ENCODE peak calls at places on chromosomes 1 and 21, in five cellular contexts. A is NK-92 treated with Interleukin-12 subunit alpha and Interleukin-12 subunit beta, amount 100 ng/mL, for 24 hours; J is NCI-H1436; N is erythroblast; T is foreskin fibroblast. V is an unnamed sample.

GRCh38 chr1:210144736-210145135 is 87.9 kb upstream of the SERTAD4 start:
- DNase-seq in A (no peak), J (no peak), N (no peak), T (peak), V (no peak)

GRCh38 chr21:37398697-37399096 is 32.1 kb downstream of the DYRK1A start:
- DNase-seq in A (no peak), J (no peak), N (no peak), T (no peak), V (no peak)

GRCh38 chr1:201266774-201267173 is 16.5 kb upstream of the PKP1 start:
- DNase-seq in A (no peak), J (no peak), N (no peak), T (peak), V (peak)

GRCh38 chr1:60133848-60134247 is 60.3 kb upstream of the C1orf87 start:
- DNase-seq in A (no peak), J (no peak), N (no peak), T (peak), V (peak)

GRCh38 chr1:244614113-244614836 is 38.7 kb upstream of the DESI2 start:
- DNase-seq in A (no peak), J (no peak), N (no peak), T (no peak), V (no peak)

GRCh38 chr1:26546375-26546774 is 16.8 kb downstream of the RPS6KA1 start:
- DNase-seq in A (no peak), J (no peak), N (no peak), T (no peak), V (no peak)

GRCh38 chr21:35222541-35222941 is 173.4 kb upstream of the RUNX1 start:
- DNase-seq in A (peak), J (no peak), N (no peak), T (peak), V (no peak)

GRCh38 chr1:155125511-155125945 is 2.1 kb upstream of the EFNA1 start:
- DNase-seq in A (no peak), J (no peak), N (no peak), T (no peak), V (no peak)

GRCh38 chr1:159849972-159850371 is 12.5 kb downstream of the VSIG8 start:
- DNase-seq in A (no peak), J (no peak), N (no peak), T (no peak), V (no peak)

GRCh38 chr1:205961405-205961804 is 18.1 kb upstream of the SLC26A9 start:
- DNase-seq in A (no peak), J (no peak), N (no peak), T (no peak), V (peak)

GRCh38 chr1:225626698-225627097 is 26.2 kb downstream of the ENAH start:
- DNase-seq in A (no peak), J (no peak), N (no peak), T (peak), V (no peak)

GRCh38 chr1:87684194-87684593 is 355.5 kb downstream of the LMO4 start:
- DNase-seq in A (no peak), J (peak), N (no peak), T (peak), V (no peak)

GRCh38 chr1:86825294-86825693 is 88.6 kb downstream of the SELENOF start:
- DNase-seq in A (no peak), J (no peak), N (no peak), T (peak), V (peak)

GRCh38 chr1:202589190-202589680 is 121.0 kb downstream of the SYT2 start:
- DNase-seq in A (no peak), J (no peak), N (no peak), T (peak), V (peak)

V was measured in AG08395.